ENCODE peak calls at places on chromosomes 16 and 17, in nine cellular contexts. B is HTR-8/SVneo; X is stimulated activated CD4-positive, alpha-beta T cell treated with anti-CD3 and anti-CD28 coated beads, Interleukin-4, amount 100 ng/mL, for 48 hours; C is osteoblast; K is AG04450; Q is substantia nigra; A is cardiac muscle cell; T is ascending aorta; F is progenitor cell of endocrine pancreas. Z is an unnamed sample.

GRCh38 chr17:42706732-42707131 is 24.4 kb downstream of the CNTNAP1 start:
- DNase-seq in B (no peak), X (peak; percentile 27), C (no peak), K (no peak), Q (no peak), A (no peak), T (no peak), F (no peak), Z (no peak)

GRCh38 chr17:38994026-38994425 is 26.8 kb upstream of the FBXO47 start:
- DNase-seq in B (no peak), X (no peak), C (no peak), K (no peak), Q (no peak), A (no peak), T (no peak), F (no peak), Z (no peak)

GRCh38 chr16:81879625-81880024 is 100.5 kb downstream of the PLCG2 start:
- DNase-seq in B (no peak), X (no peak), C (no peak), K (no peak), Q (no peak), A (no peak), T (no peak), F (no peak), Z (no peak)

GRCh38 chr17:82925336-82925735 is 85.5 kb upstream of the ZNF750 start:
- DNase-seq in B (no peak), X (no peak), C (no peak), K (no peak), Q (no peak), A (no peak), T (no peak), F (no peak), Z (no peak)

GRCh38 chr17:8472663-8473062 is 37.0 kb downstream of the NDEL1 start:
- DNase-seq in B (no peak), X (no peak), C (no peak), K (no peak), Q (no peak), A (no peak), T (no peak), F (no peak), Z (no peak)

GRCh38 chr17:45414997-45415881 is 17.4 kb downstream of the ARHGAP27 start:
- DNase-seq in B (no peak), X (no peak), C (peak; percentile 50), K (no peak), Q (no peak), A (no peak), T (no peak), F (no peak), Z (no peak)

GRCh38 chr17:71273451-71273850 is 847.4 kb upstream of the SOX9 start:
- DNase-seq in B (no peak), X (no peak), C (no peak), K (no peak), Q (no peak), A (no peak), T (no peak), F (no peak), Z (no peak)

GRCh38 chr17:27993723-27994310 is 48.7 kb upstream of the NLK start:
- DNase-seq in B (no peak), X (no peak), C (no peak), K (no peak), Q (no peak), A (no peak), T (no peak), F (no peak), Z (peak; percentile 21)

GRCh38 chr17:64778367-64779290 is 116.5 kb upstream of the SMURF2 start:
- DNase-seq in B (no peak), X (no peak), C (peak; percentile 81), K (no peak), Q (no peak), A (peak; percentile 32), T (no peak), F (peak; percentile 27), Z (no peak)